ENCODE peak calls at places on chromosome 4, in ten cellular contexts. P is fibroblast of lung, X is A549, I is ovary, H is sigmoid colon, G is esophagus squamous epithelium, B is astrocyte, D is foreskin keratinocyte, M is hepatocyte, K is transverse colon. E is an unnamed sample.
A peak's percentile ranks its signal among the peaks of the same experiment; 100 is the strongest.

GRCh38 chr4:112361181-112361791 is 64.1 kb downstream of the ALPK1 start:
- DNase-seq in D (peak; percentile 12), X (peak; percentile 0), B (peak; percentile 12), I (no peak), K (no peak), G (no peak), P (peak; percentile 30), H (no peak), M (no peak), E (no peak)

GRCh38 chr4:88964450-88964849 is 92.5 kb downstream of the FAM13A start:
- DNase-seq in H (no peak), G (no peak), D (peak; percentile 50), K (no peak), M (no peak), I (no peak), B (peak; percentile 65), X (peak; percentile 10), P (peak; percentile 73), E (no peak)

GRCh38 chr4:160129439-160129838 is 1026.6 kb downstream of the RAPGEF2 start:
- DNase-seq in I (no peak), D (peak; percentile 79), P (peak; percentile 67), B (peak; percentile 60), X (peak; percentile 27), M (peak; percentile 31), H (no peak), K (no peak), G (no peak), E (no peak)

GRCh38 chr4:158008551-158009218 is 164.1 kb downstream of the GASK1B start:
- DNase-seq in B (peak; percentile 86), I (peak; percentile 62), K (no peak), H (no peak), X (no peak), M (no peak), P (peak; percentile 91), G (no peak), D (no peak), E (no peak)

GRCh38 chr4:13989496-13989895 is 362.0 kb upstream of the BOD1L1 start:
- DNase-seq in G (no peak), H (no peak), D (no peak), M (no peak), B (peak; percentile 45), I (no peak), P (peak; percentile 60), X (peak; percentile 10), K (no peak), E (no peak)

GRCh38 chr4:138977525-138977924 is 38.1 kb upstream of the NOCT start:
- DNase-seq in G (no peak), K (no peak), I (no peak), H (no peak), B (no peak), P (no peak), M (no peak), D (no peak), X (no peak), E (no peak)

GRCh38 chr4:75786938-75787337 is 62.6 kb downstream of the USO1 start:
- DNase-seq in P (no peak), H (no peak), D (no peak), K (no peak), I (no peak), B (no peak), M (no peak), G (no peak), X (no peak), E (no peak)

GRCh38 chr4:101981756-101982155 is 191.2 kb downstream of the BANK1 start:
- DNase-seq in G (no peak), D (peak; percentile 66), K (no peak), M (peak; percentile 25), B (peak; percentile 36), P (peak; percentile 55), X (no peak), H (no peak), I (no peak), E (no peak)

GRCh38 chr4:76690906-76691275 is 207.1 kb downstream of the SOWAHB start:
- DNase-seq in X (no peak), I (no peak), D (no peak), G (no peak), B (no peak), M (no peak), H (no peak), P (no peak), K (no peak), E (no peak)

GRCh38 chr4:145735777-145736176 is 55.8 kb downstream of the C4orf51 start:
- DNase-seq in B (peak; percentile 5), H (no peak), M (no peak), G (no peak), P (peak; percentile 18), X (no peak), K (no peak), D (no peak), I (no peak), E (no peak)

GRCh38 chr4:43776371-43776770 is 672.2 kb downstream of the KCTD8 start:
- DNase-seq in M (peak; percentile 11), X (no peak), B (no peak), G (no peak), H (no peak), D (no peak), K (no peak), P (peak; percentile 9), I (no peak), E (no peak)

GRCh38 chr4:182827166-182827565 is 90.0 kb downstream of the DCTD start:
- DNase-seq in D (no peak), B (no peak), H (no peak), X (no peak), P (no peak), M (no peak), G (no peak), I (no peak), K (no peak), E (no peak)

DNA sequence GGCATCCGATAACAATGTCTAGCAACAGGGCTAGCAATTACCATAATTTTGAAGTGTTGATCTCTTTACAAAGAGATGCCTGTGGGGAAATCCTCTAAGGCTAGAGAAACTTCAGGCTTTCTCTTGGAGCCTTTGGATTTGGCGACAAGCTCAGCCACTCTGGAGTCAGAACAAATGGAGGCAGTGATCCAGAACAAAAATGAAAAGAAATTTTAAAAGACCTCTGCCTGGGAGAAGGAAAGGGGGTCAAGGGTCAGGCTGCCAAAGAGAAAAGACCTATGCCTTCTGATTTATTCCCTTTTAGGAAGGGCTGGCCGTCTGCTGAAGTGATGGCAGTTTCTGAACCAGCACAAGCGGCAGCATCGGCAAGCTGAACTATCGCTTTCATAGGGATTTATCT is 140.8 kb upstream of the SFRP2 start:
- DNase-seq in M (no peak), H (no peak), I (no peak), B (no peak), D (no peak), K (no peak), X (no peak), G (no peak), P (no peak), E (no peak)
- H3K27ac ChIP-seq in M (no peak overlapping the region), H (no peak overlapping the region), I (no peak overlapping the region), B (no peak overlapping the region), D (no peak overlapping the region), K (no peak overlapping the region), X (no peak overlapping the region), G (peak overlapping the region; percentile 11), P (no peak overlapping the region), E (no peak overlapping the region)

DNA sequence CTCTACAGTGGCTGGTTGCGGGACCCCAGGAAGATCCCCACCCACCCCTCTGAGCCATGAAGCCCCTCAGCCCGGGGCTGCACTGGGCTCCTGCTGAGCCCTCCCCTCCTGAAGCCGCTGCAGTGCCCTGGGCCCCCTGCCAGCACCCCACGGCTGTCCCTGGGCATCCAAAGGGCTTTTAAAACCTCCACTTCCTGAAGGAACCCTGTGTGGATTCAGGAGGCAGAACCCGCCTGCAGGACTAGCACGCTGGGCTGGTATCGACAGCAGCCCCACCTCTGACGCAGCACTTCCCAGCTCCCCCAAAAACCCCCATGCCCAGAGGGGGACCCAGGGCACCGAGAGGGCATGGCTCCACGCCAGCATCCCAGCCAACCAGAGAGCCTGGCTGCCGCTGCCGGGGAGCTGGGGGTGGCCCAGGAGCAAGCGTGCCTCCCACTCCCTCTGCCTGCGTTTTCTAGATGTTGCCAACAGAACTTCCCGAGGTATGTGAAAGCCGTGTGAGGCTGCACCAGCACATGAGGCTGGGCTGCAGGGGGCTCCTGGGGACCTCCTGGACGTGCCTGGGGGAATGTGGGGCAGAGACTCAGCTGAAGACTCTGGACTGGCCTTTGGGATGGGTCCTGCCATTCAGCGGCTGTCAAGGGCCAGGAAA is 6.3 kb downstream of the MXD4 start:
- DNase-seq in H (peak; percentile 76), X (no peak), B (peak; percentile 23), M (peak; percentile 25), P (peak; percentile 49), G (no peak), D (no peak), K (peak; percentile 10), I (peak; percentile 73), E (peak; percentile 49)
- TF ChIP-seq CTCF in H (no peak), X (no peak), B (no peak), M (no peak), P (no peak), G (no peak), D (no peak), K (no peak), I (no peak), E (no peak)

DNA sequence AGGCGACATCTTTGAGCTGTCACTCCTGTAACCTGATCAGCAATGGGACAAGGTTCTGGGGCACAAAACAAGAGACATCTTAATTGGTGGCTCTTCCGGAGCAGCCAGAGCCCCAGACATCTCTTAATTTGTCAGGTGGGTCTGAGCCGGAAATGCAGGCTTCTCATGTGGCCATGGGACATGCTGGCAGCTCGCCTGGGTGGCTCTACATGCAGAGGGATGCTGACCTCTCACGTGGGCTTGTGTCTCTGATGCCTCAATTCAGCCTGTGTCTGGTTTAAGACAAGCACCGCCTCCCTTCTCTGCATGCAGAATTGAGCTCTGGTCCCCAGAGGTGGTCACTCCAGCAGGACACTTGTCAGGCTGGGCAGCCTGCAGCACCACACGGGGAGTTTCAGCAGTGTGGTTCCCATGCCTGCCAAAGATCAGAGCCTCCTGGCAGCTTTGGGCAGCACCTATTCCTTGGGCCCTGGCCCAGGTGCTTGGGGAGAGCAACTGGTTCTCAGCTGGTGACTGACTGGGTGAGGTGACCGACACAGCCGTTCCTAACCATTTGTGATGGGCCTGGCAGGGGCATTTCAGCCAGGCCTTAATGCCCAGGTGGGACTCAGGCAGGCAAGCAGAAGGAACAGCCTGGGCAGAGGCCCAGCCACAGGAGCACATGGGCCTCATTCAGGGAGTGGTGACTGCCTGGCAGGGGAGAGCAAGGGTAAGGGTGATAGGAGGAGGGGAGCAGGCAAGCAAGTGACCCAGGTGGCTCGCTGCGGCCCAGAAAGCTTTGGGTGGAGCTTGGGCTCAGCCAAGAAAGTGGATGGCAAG is 53.4 kb downstream of the HMX1 start:
- DNase-seq in G (no peak), D (no peak), B (no peak), I (no peak), K (peak; percentile 2), X (no peak), P (no peak), M (no peak), H (peak; percentile 40), E (peak; percentile 28)
- H3K27ac ChIP-seq in G (no peak overlapping the region), D (no peak overlapping the region), B (no peak overlapping the region), I (no peak overlapping the region), K (no peak overlapping the region), X (no peak overlapping the region), P (no peak overlapping the region), M (no peak overlapping the region), H (no peak overlapping the region), E (no peak overlapping the region)

DNA sequence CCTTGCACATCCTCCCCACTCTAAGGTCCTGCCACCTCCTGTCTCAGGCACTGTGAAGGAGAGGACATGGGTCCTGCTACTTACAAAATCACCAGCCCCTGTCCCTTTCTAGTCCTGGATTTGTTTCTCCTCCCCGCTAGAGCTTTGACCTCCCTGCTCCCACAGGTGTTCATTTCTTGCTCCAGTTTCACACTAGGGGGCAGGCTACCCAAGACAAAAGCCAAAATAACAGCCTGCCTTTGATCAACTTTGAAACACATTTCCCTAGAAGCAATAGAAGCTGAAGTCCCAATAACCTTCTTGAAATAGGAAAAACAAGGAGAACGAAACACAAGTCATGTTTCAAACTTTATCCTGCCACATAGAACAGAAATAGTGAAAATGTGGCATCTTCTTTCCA is 164.4 kb downstream of the QDPR start:
- DNase-seq in H (no peak), I (no peak), P (peak; percentile 30), B (no peak), K (no peak), X (peak; percentile 3), G (no peak), D (no peak), M (peak; percentile 53), E (no peak)
- TF ChIP-seq CTCF in H (no peak), I (no peak), P (peak; percentile 48), B (peak; percentile 39), K (peak; percentile 17), X (no peak), G (peak; percentile 68), D (peak; percentile 36), M (peak; percentile 62), E (peak; percentile 55)